ENCODE peak calls at places on chromosomes 11 and 22, in eight cellular contexts. E is neural progenitor cell, V is PC-3, U is transverse colon, R is body of pancreas, B is IMR-90, C is right lobe of liver, H is kidney. A is an unnamed sample. For H3K4me1, the result is how much of the 10 kb centered on the place peaks cover.

GRCh38 chr22:44576311-44577260 is 78.6 kb upstream of the RTL6 start:
- DNase-seq in E (no peak), V (no peak), U (no peak), R (no peak), B (no peak), C (peak), H (no peak), A (no peak)

GRCh38 chr11:92580931-92581330 is 356.3 kb downstream of the FAT3 start:
- DNase-seq in E (no peak), V (no peak), U (no peak), R (no peak), B (no peak), C (no peak), H (no peak), A (no peak)

GRCh38 chr11:18600915-18601569 is 1.5 kb downstream of the MISFA start:
- DNase-seq in E (no peak), V (no peak), U (no peak), R (no peak), B (no peak), C (no peak), H (no peak), A (no peak)

GRCh38 chr11:67032830-67033555 is 10.1 kb downstream of the SYT12 start:
- DNase-seq in E (no peak), V (peak), U (no peak), R (no peak), B (peak), C (no peak), H (peak), A (peak)

GRCh38 chr22:36010913-36011312 is 17.7 kb downstream of the RBFOX2 start:
- DNase-seq in E (no peak), V (peak), U (no peak), R (no peak), B (peak), C (no peak), H (no peak), A (no peak)

GRCh38 chr22:40498454-40499186 is 128.2 kb downstream of the SGSM3 start:
- DNase-seq in E (no peak), V (peak), U (no peak), R (no peak), B (peak), C (no peak), H (no peak), A (no peak)

GRCh38 chr11:86152006-86152862 is 83.3 kb upstream of the PICALM start:
- DNase-seq in E (no peak), V (peak), U (no peak), R (no peak), B (peak), C (no peak), H (no peak), A (no peak)

GRCh38 chr11:77407613-77408012 is 66.3 kb downstream of the PAK1 start:
- DNase-seq in E (no peak), V (peak), U (peak), R (peak), B (peak), C (peak), H (no peak), A (no peak)

GRCh38 chr11:77244277-77245014 is 57.0 kb downstream of the GDPD4 start:
- DNase-seq in E (no peak), V (peak), U (no peak), R (no peak), B (peak), C (no peak), H (no peak), A (no peak)

GRCh38 chr11:60788401-60789110 is 3.4 kb downstream of the MS4A10 start:
- DNase-seq in E (no peak), V (no peak), U (no peak), R (peak), B (no peak), C (no peak), H (peak), A (no peak)

GRCh38 chr22:49767355-49768062 is 60.2 kb downstream of the BRD1 start:
- DNase-seq in E (peak), V (peak), U (peak), R (no peak), B (peak), C (peak), H (peak), A (peak)

GRCh38 chr11:61011950-61012830 is 40.7 kb downstream of the CD6 start:
- DNase-seq in E (peak), V (no peak), U (no peak), R (no peak), B (peak), C (no peak), H (no peak), A (no peak)

GRCh38 chr11:61554172-61554988 is 26.5 kb downstream of the SYT7 start:
- DNase-seq in E (no peak), V (no peak), U (no peak), R (no peak), B (no peak), C (no peak), H (no peak), A (no peak)

GRCh38 chr22:37275622-37276021 is 6.7 kb upstream of the CYTH4 start:
- DNase-seq in E (no peak), V (no peak), U (no peak), R (no peak), B (no peak), C (no peak), H (no peak), A (no peak)

GRCh38 chr22:32617883-32618282 is 143.3 kb downstream of the FBXO7 start:
- DNase-seq in E (no peak), V (no peak), U (peak), R (no peak), B (no peak), C (no peak), H (no peak), A (no peak)

GRCh38 chr11:34886609-34887008 is 29.6 kb downstream of the APIP start:
- DNase-seq in E (no peak), V (peak), U (no peak), R (no peak), B (no peak), C (no peak), H (no peak), A (no peak)

GRCh38 chr22:27097481-27097880 is 440.1 kb downstream of the MIAT start:
- DNase-seq in E (no peak), V (no peak), U (no peak), R (no peak), B (no peak), C (no peak), H (no peak), A (no peak)

GRCh38 chr22:29108137-29108536 is 35.3 kb downstream of the KREMEN1 start:
- DNase-seq in E (no peak), V (peak), U (no peak), R (no peak), B (peak), C (no peak), H (no peak), A (no peak)

GRCh38 chr11:77181799-77182541 is 53.9 kb downstream of the MYO7A start:
- DNase-seq in E (no peak), V (no peak), U (no peak), R (no peak), B (no peak), C (no peak), H (peak), A (no peak)

GRCh38 chr11:122670131-122670530 is 14.6 kb downstream of the UBASH3B start:
- DNase-seq in E (no peak), V (no peak), U (no peak), R (no peak), B (no peak), C (no peak), H (no peak), A (no peak)

GRCh38 chr11:83168756-83169155 is 11.8 kb downstream of the PCF11 start:
- DNase-seq in E (no peak), V (no peak), U (no peak), R (no peak), B (no peak), C (no peak), H (no peak), A (no peak)

GRCh38 chr22:29146771-29147170 is 58.9 kb upstream of the EMID1 start:
- DNase-seq in E (no peak), V (no peak), U (no peak), R (no peak), B (no peak), C (no peak), H (peak), A (peak)

GRCh38 chr11:2928605-2929510 is at the start of gene PHLDA2:
- DNase-seq in E (peak), V (peak), U (peak), R (peak), B (peak), C (peak), H (peak), A (peak)

GRCh38 chr11:73710964-73711363 is 49.9 kb downstream of the RAB6A start:
- DNase-seq in E (no peak), V (no peak), U (no peak), R (no peak), B (no peak), C (no peak), H (no peak), A (no peak)

GRCh38 chr11:43366597-43367121 is 7.9 kb downstream of the TTC17 start:
- DNase-seq in E (no peak), V (no peak), U (no peak), R (no peak), B (peak), C (no peak), H (no peak), A (no peak)

GRCh38 chr11:70203749-70204465 is 811 bp downstream of the FADD start:
- DNase-seq in E (peak), V (peak), U (peak), R (peak), B (peak), C (no peak), H (no peak), A (peak)

GRCh38 chr11:62104816-62105610 is 18.8 kb upstream of the INCENP start:
- DNase-seq in E (no peak), V (no peak), U (no peak), R (peak), B (peak), C (no peak), H (no peak), A (no peak)

GRCh38 chr11:19808076-19808911 is 95.7 kb downstream of the NAV2 start:
- DNase-seq in E (peak), V (peak), U (no peak), R (no peak), B (no peak), C (no peak), H (no peak), A (no peak)

GRCh38 chr11:19805827-19806226 is 93.2 kb downstream of the NAV2 start:
- DNase-seq in E (no peak), V (no peak), U (no peak), R (no peak), B (peak), C (no peak), H (no peak), A (no peak)

GRCh38 chr11:19803506-19803998 is 90.9 kb downstream of the NAV2 start:
- DNase-seq in E (no peak), V (peak), U (peak), R (peak), B (no peak), C (no peak), H (no peak), A (no peak)

GRCh38 chr11:19805346-19805745 is 92.7 kb downstream of the NAV2 start:
- DNase-seq in E (no peak), V (no peak), U (no peak), R (no peak), B (no peak), C (no peak), H (no peak), A (no peak)

DNA sequence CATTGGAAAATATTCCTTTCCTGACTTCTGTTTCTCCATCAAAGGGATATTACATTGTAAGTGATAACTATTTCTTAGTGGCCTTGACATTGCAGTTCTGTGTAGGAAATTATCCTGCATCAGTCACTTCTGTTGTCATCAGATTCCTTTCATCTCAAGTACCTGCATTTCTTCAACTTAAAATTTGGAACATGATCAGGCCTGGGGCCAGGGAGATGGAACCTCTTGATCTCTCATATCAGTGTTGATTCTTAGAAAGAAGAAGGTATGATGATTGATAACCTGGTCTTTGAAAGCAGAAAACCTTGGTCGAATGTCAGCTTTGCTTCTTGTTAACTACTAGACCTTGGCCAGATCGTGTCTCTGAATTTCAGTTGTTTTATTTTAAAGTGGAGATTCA is 93.6 kb downstream of the NAV2 start:
- DNase-seq in E (no peak), V (no peak), U (no peak), R (no peak), B (no peak), C (no peak), H (no peak), A (no peak)
- H3K4me1 ChIP-seq in E (under half), V (under half), U (under half), R (under half), B (under half), C (under half), H (under half), A (under half)

DNA sequence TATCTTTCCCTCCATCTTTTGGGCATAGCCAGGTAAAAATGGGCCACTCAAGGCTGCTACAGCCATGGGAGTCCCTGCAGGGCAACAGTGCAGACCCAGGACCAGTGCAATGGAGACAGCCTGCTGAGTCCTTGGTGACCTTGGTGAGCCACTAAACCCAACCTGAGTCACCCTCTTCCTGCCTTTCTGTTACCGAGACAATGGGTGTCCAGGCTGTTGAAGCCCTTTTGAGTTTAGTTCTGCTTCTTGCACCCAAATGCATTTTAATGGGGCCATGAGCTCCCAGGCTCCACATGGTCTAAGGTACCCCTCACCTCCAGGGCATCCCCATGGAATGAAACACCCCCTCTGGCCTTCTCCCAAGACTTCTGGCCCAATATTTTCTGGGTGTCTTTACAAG is 874 bp upstream of the PLAAT4 start:
- DNase-seq in E (no peak), V (no peak), U (no peak), R (no peak), B (no peak), C (no peak), H (no peak), A (no peak)
- H3K4me1 ChIP-seq in E (under half), V (under half), U (under half), R (under half), B (under half), C (under half), H (under half), A (under half)

GRCh38 chr11:96328395-96329010 is 14.5 kb downstream of the MAML2 start:
- DNase-seq in E (no peak), V (peak), U (no peak), R (no peak), B (peak), C (no peak), H (no peak), A (no peak)
- H3K4me1 ChIP-seq in E (under half), V (under half), U (under half), R (under half), B (under half), C (under half), H (under half), A (under half)

GRCh38 chr22:45970709-45971388 is 6.1 kb downstream of the WNT7B start:
- DNase-seq in E (peak), V (no peak), U (no peak), R (no peak), B (peak), C (no peak), H (no peak), A (no peak)

GRCh38 chr22:45971389-45972028 is 5.5 kb downstream of the WNT7B start:
- DNase-seq in E (peak), V (no peak), U (no peak), R (no peak), B (no peak), C (no peak), H (no peak), A (no peak)

GRCh38 chr22:45972868-45973212 is 4.1 kb downstream of the WNT7B start:
- DNase-seq in E (no peak), V (no peak), U (no peak), R (no peak), B (no peak), C (no peak), H (no peak), A (no peak)

GRCh38 chr22:45974498-45974897 is 2.5 kb downstream of the WNT7B start:
- DNase-seq in E (no peak), V (peak), U (no peak), R (no peak), B (no peak), C (no peak), H (no peak), A (no peak)

DNA sequence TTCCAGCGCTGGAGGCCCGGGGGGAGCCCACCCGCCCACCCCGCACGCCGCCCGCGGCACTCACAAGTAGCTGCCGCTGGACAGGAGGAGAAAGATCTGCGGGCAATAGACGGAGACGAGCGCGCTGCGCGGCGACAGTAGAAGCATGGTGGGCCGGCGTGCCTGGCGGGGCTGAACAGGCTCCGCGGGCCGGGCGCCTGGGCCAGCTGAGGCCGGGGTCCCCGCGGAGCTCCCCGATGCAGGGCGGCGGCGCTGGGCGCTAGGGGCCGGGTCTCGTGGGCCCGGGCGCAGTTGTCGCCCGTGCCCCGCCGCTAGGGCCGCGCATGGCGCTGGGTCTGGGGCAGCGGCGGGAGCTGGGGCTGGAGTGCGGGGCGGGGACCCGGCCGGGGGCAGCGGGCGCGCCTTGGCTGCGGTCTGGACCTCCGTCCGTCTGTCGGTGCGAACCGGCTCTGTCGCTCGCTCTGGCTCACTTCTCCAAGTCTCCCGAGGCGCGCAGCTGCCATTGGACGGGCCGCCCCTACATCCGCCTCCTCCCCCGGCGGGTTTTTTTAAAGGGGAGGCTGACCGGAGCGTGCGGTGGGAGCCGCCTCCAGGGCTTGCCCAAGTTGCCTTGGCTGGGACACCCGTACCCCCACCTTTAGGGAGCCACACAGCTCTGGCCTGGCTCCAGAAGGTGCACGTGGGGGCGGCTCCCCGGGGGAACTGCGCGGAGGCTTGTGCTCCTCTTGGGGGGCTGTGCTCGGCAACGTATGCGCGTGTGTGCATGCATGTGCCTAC is 4.7 kb downstream of the WNT7B start:
- DNase-seq in E (peak), V (no peak), U (no peak), R (no peak), B (no peak), C (no peak), H (no peak), A (no peak)
- H3K4me1 ChIP-seq in E (under half), V (under half), U (under half), R (under half), B (under half), C (under half), H (under half), A (under half)

DNA sequence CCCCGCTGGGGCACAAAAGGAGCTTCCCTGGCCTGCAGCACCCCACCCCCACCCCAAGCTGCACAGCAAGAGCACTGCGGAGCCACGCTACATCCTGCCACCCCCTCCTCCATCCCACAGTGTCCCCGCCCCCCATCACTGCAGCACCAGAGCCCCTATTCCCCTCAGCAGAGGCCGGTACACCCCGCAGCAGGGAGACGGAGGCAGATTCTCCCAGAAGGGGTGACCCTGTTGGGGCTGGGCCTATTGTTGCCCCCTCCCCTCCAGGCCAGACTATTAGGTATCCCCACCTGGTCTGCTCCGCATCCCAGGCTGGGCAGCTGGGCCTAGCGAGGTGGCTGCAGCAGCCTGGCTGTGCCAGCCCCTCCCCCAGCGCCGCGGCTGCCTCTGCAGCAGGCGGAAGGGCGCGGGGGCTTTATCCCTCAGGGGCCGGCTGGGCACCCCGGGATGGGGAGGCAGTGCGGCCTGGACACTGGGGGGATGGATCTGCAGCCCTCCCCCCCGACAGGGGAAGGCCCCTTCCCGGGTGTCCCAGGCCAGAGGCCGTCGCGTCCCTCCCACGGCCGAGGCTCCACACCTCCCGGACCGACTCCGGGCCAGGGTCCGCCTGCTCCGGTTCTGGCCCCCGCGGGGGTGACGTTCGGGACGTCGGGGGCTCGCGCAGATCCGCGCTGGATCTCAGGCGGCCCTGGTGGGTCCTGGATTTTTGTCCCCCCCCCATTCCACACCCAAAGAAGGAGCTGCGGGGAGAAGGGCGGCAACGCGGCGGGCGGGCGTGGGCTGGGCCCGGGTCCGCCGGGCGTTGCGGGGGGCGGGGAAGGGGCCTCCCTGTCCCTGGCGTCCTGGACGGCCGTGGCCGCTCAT is 943 bp downstream of the DUSP8 start:
- DNase-seq in E (peak), V (no peak), U (no peak), R (peak), B (no peak), C (no peak), H (peak), A (no peak)
- H3K4me1 ChIP-seq in E (under half), V (under half), U (half or more), R (half or more), B (under half), C (under half), H (under half), A (under half)

DNA sequence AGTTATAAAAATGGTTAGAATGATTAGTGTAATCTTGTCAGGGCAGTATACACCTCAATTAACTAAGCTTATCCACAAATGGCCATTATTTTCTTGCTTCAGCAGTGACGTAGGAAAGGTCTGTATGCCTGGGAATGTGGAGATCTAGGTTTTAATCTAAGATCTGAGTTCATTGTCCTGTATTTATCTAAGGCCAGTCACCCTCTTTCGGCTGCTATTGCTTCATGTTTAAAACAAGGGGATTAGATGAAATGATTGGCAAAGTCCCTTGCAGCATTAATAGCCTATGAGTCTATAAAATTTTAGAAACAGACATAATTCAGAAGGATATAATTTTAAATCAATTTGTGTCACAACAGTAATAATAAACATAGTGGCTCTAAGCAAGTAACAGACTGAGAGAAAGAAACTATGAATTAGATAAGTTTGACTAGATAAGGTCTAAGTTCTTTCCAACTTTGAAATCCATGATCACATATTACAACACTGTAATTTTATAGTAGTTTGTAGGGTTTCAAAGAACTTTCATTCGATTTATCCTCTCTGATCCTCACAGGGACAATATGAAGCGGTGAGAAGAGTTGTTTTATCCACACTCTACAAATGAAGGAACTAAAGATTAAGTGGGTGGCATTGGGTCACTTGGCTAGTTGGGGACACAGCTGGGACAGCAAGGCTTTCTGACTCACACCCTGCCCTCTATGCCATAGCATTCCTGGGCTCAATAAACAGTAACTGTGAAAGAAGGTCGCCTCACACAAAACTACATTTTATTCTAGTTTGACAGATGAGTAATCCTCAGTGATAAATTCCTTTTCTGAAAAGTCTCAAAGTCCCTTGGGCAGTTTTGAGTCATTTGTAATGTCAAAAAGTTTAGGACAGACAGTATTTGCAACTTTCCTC is 60.6 kb upstream of the RDX start:
- DNase-seq in E (no peak), V (peak), U (no peak), R (peak), B (peak), C (no peak), H (no peak), A (no peak)
- H3K4me1 ChIP-seq in E (under half), V (under half), U (under half), R (under half), B (under half), C (under half), H (under half), A (under half)

A was measured in ascending aorta.